ENCODE peak calls at places on chromosomes 7 and 10, in nine cellular contexts. One of them, this sample, is unnamed.

GRCh38 chr10:65571011-65571570 is 1354.7 kb upstream of the LRRTM3 start:
- DNase-seq in substantia nigra: no peak
- DNase-seq in CD8-positive, alpha-beta T cell: no peak
- DNase-seq in sigmoid colon: no peak
- DNase-seq in OCI-LY7: no peak
- DNase-seq in spleen: no peak
- DNase-seq in PC-3: peak; percentile 76
- DNase-seq in colonic mucosa: peak; percentile 26
- DNase-seq in heart right ventricle: no peak
- DNase-seq in this sample: no peak

GRCh38 chr10:92891885-92892705 is 43.8 kb downstream of the EXOC6 start:
- DNase-seq in substantia nigra: no peak
- DNase-seq in PC-3: peak; percentile 99
- DNase-seq in sigmoid colon: peak; percentile 68
- DNase-seq in heart right ventricle: peak; percentile 14
- DNase-seq in OCI-LY7: no peak
- DNase-seq in colonic mucosa: peak; percentile 74
- DNase-seq in spleen: no peak
- DNase-seq in CD8-positive, alpha-beta T cell: no peak
- DNase-seq in this sample: no peak

GRCh38 chr7:40306596-40306995 is 171.8 kb downstream of the SUGCT start:
- DNase-seq in PC-3: peak; percentile 33
- DNase-seq in substantia nigra: no peak
- DNase-seq in OCI-LY7: no peak
- DNase-seq in heart right ventricle: no peak
- DNase-seq in sigmoid colon: no peak
- DNase-seq in colonic mucosa: no peak
- DNase-seq in CD8-positive, alpha-beta T cell: no peak
- DNase-seq in spleen: no peak
- DNase-seq in this sample: no peak

GRCh38 chr7:17709127-17709526 is 231.2 kb downstream of the SNX13 start:
- DNase-seq in PC-3: no peak
- DNase-seq in substantia nigra: no peak
- DNase-seq in spleen: no peak
- DNase-seq in heart right ventricle: no peak
- DNase-seq in sigmoid colon: no peak
- DNase-seq in CD8-positive, alpha-beta T cell: no peak
- DNase-seq in OCI-LY7: no peak
- DNase-seq in colonic mucosa: no peak
- DNase-seq in this sample: no peak

GRCh38 chr10:78343266-78343665 is 309.6 kb downstream of the RPS24 start:
- DNase-seq in colonic mucosa: peak; percentile 7
- DNase-seq in substantia nigra: no peak
- DNase-seq in heart right ventricle: no peak
- DNase-seq in CD8-positive, alpha-beta T cell: peak; percentile 2
- DNase-seq in OCI-LY7: no peak
- DNase-seq in spleen: no peak
- DNase-seq in PC-3: no peak
- DNase-seq in sigmoid colon: peak; percentile 15
- DNase-seq in this sample: no peak

GRCh38 chr10:77452952-77453564 is 184.6 kb downstream of the KCNMA1 start:
- DNase-seq in CD8-positive, alpha-beta T cell: no peak
- DNase-seq in heart right ventricle: no peak
- DNase-seq in substantia nigra: no peak
- DNase-seq in OCI-LY7: no peak
- DNase-seq in colonic mucosa: no peak
- DNase-seq in spleen: no peak
- DNase-seq in PC-3: no peak
- DNase-seq in sigmoid colon: no peak
- DNase-seq in this sample: no peak

GRCh38 chr7:46784746-46785145 is 797.2 kb downstream of the TNS3 start:
- DNase-seq in colonic mucosa: no peak
- DNase-seq in substantia nigra: no peak
- DNase-seq in OCI-LY7: no peak
- DNase-seq in CD8-positive, alpha-beta T cell: no peak
- DNase-seq in PC-3: peak; percentile 96
- DNase-seq in sigmoid colon: no peak
- DNase-seq in spleen: no peak
- DNase-seq in heart right ventricle: no peak
- DNase-seq in this sample: no peak

GRCh38 chr10:22779331-22780019 is 65.1 kb upstream of the PIP4K2A start:
- DNase-seq in OCI-LY7: no peak
- DNase-seq in PC-3: no peak
- DNase-seq in spleen: no peak
- DNase-seq in substantia nigra: no peak
- DNase-seq in sigmoid colon: no peak
- DNase-seq in CD8-positive, alpha-beta T cell: no peak
- DNase-seq in heart right ventricle: no peak
- DNase-seq in colonic mucosa: no peak
- DNase-seq in this sample: no peak

GRCh38 chr7:43290978-43291377 is 178.5 kb downstream of the HECW1 start:
- DNase-seq in spleen: no peak
- DNase-seq in heart right ventricle: no peak
- DNase-seq in substantia nigra: no peak
- DNase-seq in PC-3: no peak
- DNase-seq in CD8-positive, alpha-beta T cell: no peak
- DNase-seq in sigmoid colon: no peak
- DNase-seq in OCI-LY7: no peak
- DNase-seq in colonic mucosa: no peak
- DNase-seq in this sample: no peak

GRCh38 chr7:35252584-35252983 is 1.3 kb downstream of the TBX20 start:
- DNase-seq in CD8-positive, alpha-beta T cell: no peak
- DNase-seq in heart right ventricle: no peak
- DNase-seq in OCI-LY7: no peak
- DNase-seq in colonic mucosa: no peak
- DNase-seq in substantia nigra: no peak
- DNase-seq in sigmoid colon: no peak
- DNase-seq in spleen: no peak
- DNase-seq in PC-3: no peak
- DNase-seq in this sample: no peak

GRCh38 chr7:55111007-55111406 is 92.2 kb downstream of the EGFR start:
- DNase-seq in spleen: no peak
- DNase-seq in heart right ventricle: no peak
- DNase-seq in sigmoid colon: no peak
- DNase-seq in colonic mucosa: no peak
- DNase-seq in PC-3: no peak
- DNase-seq in CD8-positive, alpha-beta T cell: no peak
- DNase-seq in OCI-LY7: no peak
- DNase-seq in substantia nigra: no peak
- DNase-seq in this sample: no peak

GRCh38 chr7:7732566-7733290 is 14.3 kb upstream of the RPA3 start:
- DNase-seq in OCI-LY7: no peak
- DNase-seq in colonic mucosa: no peak
- DNase-seq in substantia nigra: no peak
- DNase-seq in spleen: no peak
- DNase-seq in CD8-positive, alpha-beta T cell: no peak
- DNase-seq in heart right ventricle: no peak
- DNase-seq in sigmoid colon: no peak
- DNase-seq in PC-3: peak; percentile 42
- DNase-seq in this sample: no peak

GRCh38 chr7:125670926-125671572 is 741.4 kb upstream of the POT1 start:
- DNase-seq in spleen: no peak
- DNase-seq in PC-3: peak; percentile 37
- DNase-seq in OCI-LY7: peak; percentile 1
- DNase-seq in CD8-positive, alpha-beta T cell: no peak
- DNase-seq in colonic mucosa: no peak
- DNase-seq in sigmoid colon: no peak
- DNase-seq in substantia nigra: no peak
- DNase-seq in heart right ventricle: no peak
- DNase-seq in this sample: no peak

GRCh38 chr10:35643151-35643975 is 1.3 kb upstream of the FZD8 start:
- DNase-seq in heart right ventricle: peak; percentile 74
- DNase-seq in spleen: peak; percentile 82
- DNase-seq in PC-3: peak; percentile 90
- DNase-seq in CD8-positive, alpha-beta T cell: no peak
- DNase-seq in sigmoid colon: peak; percentile 92
- DNase-seq in OCI-LY7: no peak
- DNase-seq in substantia nigra: peak; percentile 30
- DNase-seq in colonic mucosa: peak; percentile 60
- DNase-seq in this sample: no peak

GRCh38 chr7:27174077-27175004 is at the start of gene HOXA10:
- DNase-seq in OCI-LY7: no peak
- DNase-seq in substantia nigra: no peak
- DNase-seq in CD8-positive, alpha-beta T cell: no peak
- DNase-seq in heart right ventricle: no peak
- DNase-seq in spleen: peak; percentile 73
- DNase-seq in sigmoid colon: peak; percentile 88
- DNase-seq in colonic mucosa: peak; percentile 78
- DNase-seq in PC-3: peak; percentile 73
- DNase-seq in this sample: no peak

GRCh38 chr10:29634764-29635625 is at the start of gene SVIL:
- DNase-seq in substantia nigra: no peak
- DNase-seq in spleen: no peak
- DNase-seq in heart right ventricle: peak; percentile 81
- DNase-seq in OCI-LY7: no peak
- DNase-seq in colonic mucosa: peak; percentile 78
- DNase-seq in sigmoid colon: peak; percentile 95
- DNase-seq in PC-3: peak; percentile 33
- DNase-seq in CD8-positive, alpha-beta T cell: no peak
- DNase-seq in this sample: no peak

GRCh38 chr10:11425288-11425595 is 186.2 kb downstream of the USP6NL start:
- DNase-seq in PC-3: no peak
- DNase-seq in heart right ventricle: no peak
- DNase-seq in CD8-positive, alpha-beta T cell: no peak
- DNase-seq in colonic mucosa: no peak
- DNase-seq in substantia nigra: no peak
- DNase-seq in sigmoid colon: no peak
- DNase-seq in spleen: no peak
- DNase-seq in OCI-LY7: no peak
- DNase-seq in this sample: no peak

GRCh38 chr10:26087666-26088065 is 128.9 kb upstream of the GAD2 start:
- DNase-seq in spleen: no peak
- DNase-seq in heart right ventricle: no peak
- DNase-seq in CD8-positive, alpha-beta T cell: no peak
- DNase-seq in colonic mucosa: no peak
- DNase-seq in OCI-LY7: no peak
- DNase-seq in PC-3: no peak
- DNase-seq in substantia nigra: no peak
- DNase-seq in sigmoid colon: no peak
- DNase-seq in this sample: no peak

GRCh38 chr10:132231656-132232552 is 45.2 kb downstream of the DPYSL4 start:
- DNase-seq in CD8-positive, alpha-beta T cell: no peak
- DNase-seq in OCI-LY7: no peak
- DNase-seq in sigmoid colon: no peak
- DNase-seq in substantia nigra: no peak
- DNase-seq in colonic mucosa: no peak
- DNase-seq in heart right ventricle: no peak
- DNase-seq in PC-3: no peak
- DNase-seq in spleen: no peak
- DNase-seq in this sample: no peak

GRCh38 chr10:61120805-61121204 is 176.8 kb upstream of the RHOBTB1 start:
- DNase-seq in OCI-LY7: no peak
- DNase-seq in CD8-positive, alpha-beta T cell: no peak
- DNase-seq in PC-3: no peak
- DNase-seq in sigmoid colon: no peak
- DNase-seq in colonic mucosa: no peak
- DNase-seq in substantia nigra: no peak
- DNase-seq in heart right ventricle: no peak
- DNase-seq in spleen: no peak
- DNase-seq in this sample: no peak
- H3K27ac ChIP-seq in OCI-LY7: no peak overlapping the region
- H3K27ac ChIP-seq in CD8-positive, alpha-beta T cell: no peak overlapping the region
- H3K27ac ChIP-seq in PC-3: no peak overlapping the region
- H3K27ac ChIP-seq in sigmoid colon: no peak overlapping the region
- H3K27ac ChIP-seq in colonic mucosa: no peak overlapping the region
- H3K27ac ChIP-seq in substantia nigra: no peak overlapping the region
- H3K27ac ChIP-seq in heart right ventricle: no peak overlapping the region
- H3K27ac ChIP-seq in spleen: no peak overlapping the region
- H3K27ac ChIP-seq in this sample: no peak overlapping the region

DNA sequence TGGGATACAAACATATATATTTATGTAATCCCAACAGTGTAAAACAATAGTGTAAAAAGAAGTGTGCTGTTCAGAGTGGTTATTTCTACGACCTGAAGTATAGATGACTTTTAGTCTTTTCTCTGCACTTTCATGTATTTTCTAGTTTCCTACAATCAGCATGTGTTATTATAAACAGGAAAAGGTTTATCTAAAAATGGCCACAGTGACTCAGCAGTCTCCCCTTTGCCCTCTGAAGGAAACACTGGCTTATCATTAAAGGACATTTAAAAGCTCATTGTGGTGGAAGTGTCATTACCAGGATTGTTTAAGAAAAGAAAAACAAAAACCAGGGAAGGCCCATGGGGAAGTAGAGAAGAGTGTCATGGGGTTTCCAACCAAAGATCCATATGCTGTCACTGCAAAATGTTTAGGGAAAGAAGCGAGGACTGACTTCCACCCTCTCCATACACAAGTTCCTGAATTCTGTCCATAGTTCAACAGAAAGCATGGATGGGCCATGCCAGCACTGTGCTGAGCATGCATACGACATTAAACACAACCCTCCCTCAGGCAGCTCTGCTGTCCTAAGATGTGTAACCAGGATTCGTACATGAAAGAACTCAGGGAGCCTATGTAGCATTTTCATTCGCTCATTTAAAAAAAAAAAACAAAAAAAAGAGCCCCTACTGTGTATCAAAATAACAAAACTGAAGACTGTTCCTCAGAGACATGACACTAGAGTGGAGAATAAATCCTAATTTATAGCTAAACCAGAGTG is 10.2 kb downstream of the CYREN start:
- DNase-seq in OCI-LY7: peak; percentile 29
- DNase-seq in sigmoid colon: no peak
- DNase-seq in spleen: no peak
- DNase-seq in PC-3: no peak
- DNase-seq in CD8-positive, alpha-beta T cell: no peak
- DNase-seq in heart right ventricle: peak; percentile 41
- DNase-seq in colonic mucosa: no peak
- DNase-seq in substantia nigra: no peak
- DNase-seq in this sample: no peak
- H3K27ac ChIP-seq in OCI-LY7: peak overlapping the region; percentile 64
- H3K27ac ChIP-seq in sigmoid colon: peak overlapping the region; percentile 67
- H3K27ac ChIP-seq in spleen: peak overlapping the region; percentile 76
- H3K27ac ChIP-seq in PC-3: no peak overlapping the region
- H3K27ac ChIP-seq in CD8-positive, alpha-beta T cell: no peak overlapping the region
- H3K27ac ChIP-seq in heart right ventricle: peak overlapping the region; percentile 71
- H3K27ac ChIP-seq in colonic mucosa: peak overlapping the region; percentile 56
- H3K27ac ChIP-seq in substantia nigra: no peak overlapping the region
- H3K27ac ChIP-seq in this sample: no peak overlapping the region

GRCh38 chr10:124655191-124656112 is 88.7 kb downstream of the FAM53B start:
- DNase-seq in heart right ventricle: no peak
- DNase-seq in substantia nigra: no peak
- DNase-seq in colonic mucosa: no peak
- DNase-seq in CD8-positive, alpha-beta T cell: no peak
- DNase-seq in spleen: peak; percentile 75
- DNase-seq in OCI-LY7: no peak
- DNase-seq in sigmoid colon: no peak
- DNase-seq in PC-3: no peak
- DNase-seq in this sample: no peak
- H3K27ac ChIP-seq in heart right ventricle: no peak overlapping the region
- H3K27ac ChIP-seq in substantia nigra: peak overlapping the region; percentile 98
- H3K27ac ChIP-seq in colonic mucosa: no peak overlapping the region
- H3K27ac ChIP-seq in CD8-positive, alpha-beta T cell: no peak overlapping the region
- H3K27ac ChIP-seq in spleen: peak overlapping the region; percentile 58
- H3K27ac ChIP-seq in OCI-LY7: no peak overlapping the region
- H3K27ac ChIP-seq in sigmoid colon: peak overlapping the region; percentile 57
- H3K27ac ChIP-seq in PC-3: no peak overlapping the region
- H3K27ac ChIP-seq in this sample: no peak overlapping the region

DNA sequence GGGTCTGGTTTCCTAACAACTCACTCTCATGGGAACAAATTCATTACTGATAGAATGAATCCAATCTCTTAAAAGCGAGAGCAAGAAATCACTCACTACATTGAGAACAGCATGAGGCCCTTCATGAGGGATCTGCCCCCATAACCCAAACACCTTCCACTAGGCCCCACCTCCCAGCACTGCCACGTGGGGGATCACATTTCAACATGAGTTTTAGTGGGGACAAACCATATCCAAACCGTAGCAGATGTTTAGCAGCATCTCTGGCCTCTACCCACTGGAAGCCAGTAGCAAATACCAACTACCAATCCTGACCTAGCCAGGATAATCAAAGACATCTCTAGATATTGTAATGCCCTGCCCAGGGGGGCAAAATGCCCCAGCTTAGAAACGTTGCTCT is 243.9 kb downstream of the ARHGAP21 start:
- DNase-seq in substantia nigra: no peak
- DNase-seq in PC-3: no peak
- DNase-seq in heart right ventricle: no peak
- DNase-seq in colonic mucosa: no peak
- DNase-seq in spleen: no peak
- DNase-seq in sigmoid colon: no peak
- DNase-seq in OCI-LY7: no peak
- DNase-seq in CD8-positive, alpha-beta T cell: no peak
- DNase-seq in this sample: no peak
- H3K27ac ChIP-seq in substantia nigra: no peak overlapping the region
- H3K27ac ChIP-seq in PC-3: no peak overlapping the region
- H3K27ac ChIP-seq in heart right ventricle: no peak overlapping the region
- H3K27ac ChIP-seq in colonic mucosa: no peak overlapping the region
- H3K27ac ChIP-seq in spleen: no peak overlapping the region
- H3K27ac ChIP-seq in sigmoid colon: no peak overlapping the region
- H3K27ac ChIP-seq in OCI-LY7: no peak overlapping the region
- H3K27ac ChIP-seq in CD8-positive, alpha-beta T cell: no peak overlapping the region
- H3K27ac ChIP-seq in this sample: no peak overlapping the region

This sample was measured in CD4-positive, alpha-beta T cell.